ENCODE peak calls at places on chromosomes 16 and 17, in four cellular contexts. E is kidney glomerular epithelial cell, X is K562, I is ascending aorta. S is an unnamed sample.

GRCh38 chr17:56681561-56682266 is 88.2 kb downstream of the NOG start:
- DNase-seq in X (no peak), E (peak), I (no peak), S (no peak)

GRCh38 chr16:17459903-17460521 is 10.7 kb downstream of the XYLT1 start:
- DNase-seq in I (no peak), E (no peak), X (no peak), S (no peak)

GRCh38 chr16:70627696-70628095 is 18.7 kb upstream of the IL34 start:
- DNase-seq in X (no peak), E (no peak), I (no peak), S (no peak)

GRCh38 chr17:8080799-8081219 is 6.7 kb downstream of the ALOX12B start:
- DNase-seq in I (no peak), X (no peak), E (no peak), S (no peak)

GRCh38 chr17:15038656-15039055 is 226.5 kb downstream of the PMP22 start:
- DNase-seq in I (no peak), X (no peak), E (no peak), S (no peak)

GRCh38 chr17:75096082-75096625 is 8.4 kb downstream of the SLC16A5 start:
- DNase-seq in E (peak), X (peak), I (peak), S (peak)

GRCh38 chr17:21689604-21690003 is 2.7 kb upstream of the KCNJ18 start:
- DNase-seq in I (no peak), X (no peak), E (peak), S (no peak)

GRCh38 chr17:80789356-80789902 is 202.2 kb upstream of the CHMP6 start:
- DNase-seq in I (no peak), E (peak), X (no peak), S (peak)

GRCh38 chr17:10316986-10317834 is 55.6 kb downstream of the MYH13 start:
- DNase-seq in X (peak), I (no peak), E (no peak), S (no peak)

GRCh38 chr17:40095944-40096791 is 4.2 kb downstream of the NR1D1 start:
- DNase-seq in X (no peak), E (no peak), I (no peak), S (no peak)

GRCh38 chr16:50434872-50435478 is 66.2 kb upstream of the BRD7 start:
- DNase-seq in I (no peak), X (no peak), E (no peak), S (no peak)

GRCh38 chr17:60371818-60372510 is 20.0 kb downstream of the USP32 start:
- DNase-seq in E (no peak), I (no peak), X (no peak), S (no peak)

GRCh38 chr16:57565461-57565860 is 23.0 kb downstream of the ADGRG5 start:
- DNase-seq in X (no peak), I (no peak), E (no peak), S (no peak)

GRCh38 chr17:14334919-14335318 is 34.0 kb downstream of the HS3ST3B1 start:
- DNase-seq in I (no peak), X (peak), E (no peak), S (no peak)

GRCh38 chr16:81843243-81843582 is 64.1 kb downstream of the PLCG2 start:
- DNase-seq in E (no peak), I (no peak), X (no peak), S (no peak)